ENCODE peak calls at places on chromosomes 3 and 15, in four cellular contexts. X is KBM-7, K is T-cell, A is globus pallidus. P is an unnamed sample.
A peak's percentile ranks its signal among the peaks of the same experiment; 100 is the strongest.

GRCh38 chr15:96058103-96058851 is 272.2 kb upstream of the NR2F2 start:
- DNase-seq in X (no peak), K (no peak), A (peak; percentile 41), P (no peak)

GRCh38 chr3:17138246-17139039 is 253.7 kb downstream of the PLCL2 start:
- DNase-seq in X (no peak), K (no peak), A (no peak), P (no peak)

GRCh38 chr3:137199678-137200077 is 241.9 kb downstream of the IL20RB start:
- DNase-seq in X (no peak), K (no peak), A (no peak), P (no peak)

GRCh38 chr3:129383292-129383860 is 45.1 kb downstream of the EFCAB12 start:
- DNase-seq in X (peak; percentile 71), K (peak; percentile 45), A (peak; percentile 45), P (peak; percentile 71)

GRCh38 chr3:69082805-69083204 is 1.9 kb upstream of the ARL6IP5 start:
- DNase-seq in X (peak; percentile 73), K (peak; percentile 52), A (peak; percentile 68), P (peak; percentile 71)

GRCh38 chr15:62402687-62403086 is 237.6 kb upstream of the C2CD4B start:
- DNase-seq in X (no peak), K (no peak), A (no peak), P (no peak)

GRCh38 chr3:174099724-174100123 is 702.2 kb downstream of the NLGN1 start:
- DNase-seq in X (no peak), K (no peak), A (no peak), P (no peak)

GRCh38 chr15:36696191-36696590 is 116.8 kb downstream of the CDIN1 start:
- DNase-seq in X (no peak), K (no peak), A (no peak), P (peak; percentile 4)

GRCh38 chr3:197394464-197395321 is 96.3 kb upstream of the DLG1 start:
- DNase-seq in X (peak; percentile 15), K (peak; percentile 6), A (peak; percentile 43), P (peak; percentile 94)

GRCh38 chr15:96042734-96043224 is 287.7 kb upstream of the NR2F2 start:
- DNase-seq in X (peak; percentile 38), K (no peak), A (peak; percentile 24), P (no peak)

GRCh38 chr3:47422743-47423142 is 41.9 kb downstream of the PTPN23 start:
- DNase-seq in X (no peak), K (no peak), A (no peak), P (no peak)

GRCh38 chr15:55221090-55222011 is 24.6 kb upstream of the RSL24D1 start:
- DNase-seq in X (peak; percentile 94), K (peak; percentile 4), A (peak; percentile 32), P (peak; percentile 21)

P was measured in endothelial cell of umbilical vein.